ENCODE peak calls at places on chromosome 9, in eight cellular contexts. C is bronchial epithelial cell, U is Panc1, S is OCI-LY7, X is sigmoid colon, A is K562, B is neural progenitor cell, R is brain microvascular endothelial cell. O is an unnamed sample.

GRCh38 chr9:124660341-124660801 is 110.7 kb downstream of the NR6A1 start:
- DNase-seq in C (peak; percentile 44), X (no peak), A (no peak), B (peak; percentile 83), R (peak; percentile 56), S (peak; percentile 16), U (no peak), O (no peak)

GRCh38 chr9:9412241-9412640 is 1200.6 kb downstream of the PTPRD start:
- DNase-seq in S (no peak), U (no peak), B (no peak), X (no peak), R (no peak), C (no peak), A (no peak), O (no peak)

GRCh38 chr9:73813546-73813945 is 661.9 kb downstream of the ANXA1 start:
- DNase-seq in A (no peak), X (no peak), U (no peak), C (no peak), S (no peak), B (no peak), R (no peak), O (no peak)

GRCh38 chr9:127970401-127971313 is 10.1 kb downstream of the EEIG1 start:
- DNase-seq in A (no peak), B (peak; percentile 46), R (no peak), C (peak; percentile 75), X (peak; percentile 62), S (peak; percentile 91), U (no peak), O (no peak)

GRCh38 chr9:120852240-120853018 is 9.7 kb upstream of the PSMD5 start:
- DNase-seq in B (peak; percentile 45), R (no peak), X (no peak), A (no peak), U (no peak), S (no peak), C (no peak), O (no peak)

GRCh38 chr9:134922932-134923240 is 5.2 kb upstream of the FCN1 start:
- DNase-seq in R (no peak), X (peak; percentile 56), C (no peak), B (no peak), U (no peak), A (no peak), S (no peak), O (no peak)

GRCh38 chr9:96719538-96720315 is 58.2 kb downstream of the ZNF510 start:
- DNase-seq in S (no peak), B (no peak), X (no peak), R (no peak), A (no peak), C (peak; percentile 46), U (no peak), O (no peak)

GRCh38 chr9:36873247-36873875 is 160.7 kb downstream of the PAX5 start:
- DNase-seq in B (peak; percentile 80), X (peak; percentile 67), U (peak; percentile 61), R (peak; percentile 29), S (peak; percentile 79), A (peak; percentile 67), C (peak; percentile 58), O (no peak)

GRCh38 chr9:89891221-89892052 is 286.6 kb downstream of the GADD45G start:
- DNase-seq in A (no peak), C (no peak), S (no peak), B (no peak), U (no peak), R (no peak), X (peak; percentile 95), O (peak; percentile 91)

GRCh38 chr9:76987594-76988200 is 31.8 kb upstream of the FOXB2 start:
- DNase-seq in A (peak; percentile 12), C (peak; percentile 57), B (peak; percentile 74), S (peak; percentile 22), U (peak; percentile 38), R (peak; percentile 31), X (no peak), O (no peak)

GRCh38 chr9:117092582-117092981 is 322.3 kb downstream of the ASTN2 start:
- DNase-seq in R (no peak), C (peak; percentile 76), X (no peak), A (no peak), U (no peak), S (no peak), B (no peak), O (peak; percentile 90)

DNA sequence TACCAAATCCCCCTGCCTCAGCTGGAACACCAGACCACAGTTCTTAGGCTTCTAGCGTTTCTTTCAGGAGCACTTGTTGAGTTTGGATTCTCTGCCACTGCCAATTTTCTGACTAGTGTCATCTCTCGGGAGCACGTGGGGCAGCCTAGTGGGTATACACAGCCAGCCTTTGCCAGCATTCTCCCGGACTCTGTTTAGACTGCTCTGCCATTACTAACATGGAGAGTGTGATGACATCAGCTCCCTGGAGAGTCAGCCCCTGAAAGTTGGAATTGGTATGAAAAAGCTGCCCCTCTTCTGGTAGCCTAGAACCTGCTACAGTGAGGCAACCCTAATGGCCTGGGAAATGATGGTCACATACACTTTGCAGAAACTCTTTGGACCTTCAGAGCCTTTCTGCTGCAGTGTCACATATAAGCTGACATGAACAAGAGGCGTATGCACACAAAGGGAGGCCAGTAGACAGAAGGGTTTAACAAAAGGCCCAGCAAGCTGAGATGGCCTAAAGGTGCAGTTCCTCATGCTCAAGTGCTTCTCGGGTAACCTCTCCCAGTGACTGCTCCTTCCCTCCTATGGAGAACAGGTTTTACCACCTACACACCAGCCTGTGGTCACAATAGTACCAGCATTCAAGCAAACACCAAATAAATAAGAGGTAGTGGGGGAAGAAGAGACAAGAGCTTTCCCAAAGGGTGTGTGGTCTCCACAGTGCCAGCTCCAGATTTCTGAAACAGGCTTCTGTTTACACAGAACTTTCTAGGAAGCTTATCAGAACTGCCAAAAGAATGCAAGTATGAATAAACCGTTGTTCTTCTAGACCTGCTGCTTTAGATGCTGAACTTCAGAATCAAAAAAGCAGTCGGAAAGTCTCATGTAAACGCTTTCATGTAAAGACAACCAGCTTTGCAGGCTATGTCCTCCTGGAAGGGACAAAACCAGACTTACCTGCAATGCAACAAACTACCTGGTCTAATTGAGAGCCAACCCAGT is 16.5 kb downstream of the SPACA9 start:
- DNase-seq in X (no peak), S (no peak), U (no peak), B (no peak), A (no peak), R (no peak), C (peak; percentile 39), O (no peak)
- H3K36me3 ChIP-seq in X (peaks cover 50% of the 10 kb centered on the region), S (peaks cover 50% of the 10 kb centered on the region), U (no peaks in the 10 kb centered on the region), B (no peaks in the 10 kb centered on the region), A (peaks cover 35% of the 10 kb centered on the region), R (peaks cover 36% of the 10 kb centered on the region), C (peaks cover 13% of the 10 kb centered on the region), O (peaks cover 54% of the 10 kb centered on the region)

GRCh38 chr9:86187121-86187520 is 72.3 kb downstream of the C9orf153 start:
- DNase-seq in C (no peak), S (no peak), U (no peak), X (no peak), R (no peak), B (peak; percentile 13), A (no peak), O (no peak)
- TF ChIP-seq CTCF in C (no peak), S (no peak), U (no peak), X (no peak), R (peak; percentile 19), B (no peak), A (peak; percentile 9), O (no peak)

GRCh38 chr9:130633336-130634190 is 30.8 kb upstream of the PRDM12 start:
- DNase-seq in A (no peak), R (no peak), U (no peak), X (no peak), B (no peak), S (no peak), C (no peak), O (no peak)
- H3K36me3 ChIP-seq in A (peaks cover 84% of the 10 kb centered on the region), R (peaks cover 57% of the 10 kb centered on the region), U (peaks cover 3% of the 10 kb centered on the region), X (peaks cover 70% of the 10 kb centered on the region), B (no peaks in the 10 kb centered on the region), S (peaks cover 43% of the 10 kb centered on the region), C (peaks cover 51% of the 10 kb centered on the region), O (peaks cover 92% of the 10 kb centered on the region)

GRCh38 chr9:109317979-109318671 is 2.7 kb downstream of the EPB41L4B start:
- DNase-seq in C (peak; percentile 95), A (no peak), X (no peak), B (peak; percentile 50), U (no peak), S (no peak), R (no peak), O (no peak)

GRCh38 chr9:109320734-109321448 is at the start of gene EPB41L4B:
- DNase-seq in A (peak; percentile 94), U (peak; percentile 48), X (peak; percentile 85), S (peak; percentile 81), C (peak; percentile 72), B (peak; percentile 93), R (peak; percentile 57), O (no peak)

GRCh38 chr9:109319072-109319630 is 1.7 kb downstream of the EPB41L4B start:
- DNase-seq in U (no peak), S (no peak), R (no peak), C (peak; percentile 11), A (no peak), X (no peak), B (peak; percentile 49), O (no peak)

GRCh38 chr9:109320338-109320733 is 523 bp downstream of the EPB41L4B start:
- DNase-seq in B (peak; percentile 68), U (no peak), X (no peak), S (no peak), R (no peak), A (peak; percentile 58), C (no peak), O (no peak)

GRCh38 chr9:109319631-109320233 is 1.1 kb downstream of the EPB41L4B start:
- DNase-seq in R (no peak), B (peak; percentile 49), C (no peak), A (no peak), X (no peak), S (no peak), U (no peak), O (no peak)
- TF ChIP-seq CTCF in R (no peak), B (no peak), C (no peak), A (no peak), X (no peak), S (no peak), U (no peak), O (no peak)

GRCh38 chr9:136473354-136473721 is 9.5 kb downstream of the SEC16A start:
- DNase-seq in X (no peak), C (no peak), B (no peak), A (no peak), R (no peak), U (no peak), S (no peak), O (no peak)

GRCh38 chr9:136472640-136473353 is 10.0 kb downstream of the SEC16A start:
- DNase-seq in S (no peak), R (no peak), B (no peak), U (no peak), A (no peak), X (no peak), C (no peak), O (no peak)

GRCh38 chr9:136474021-136474640 is 8.7 kb downstream of the SEC16A start:
- DNase-seq in A (no peak), S (no peak), R (no peak), U (no peak), C (no peak), X (no peak), B (no peak), O (no peak)

GRCh38 chr9:136474974-136475865 is 7.6 kb downstream of the SEC16A start:
- DNase-seq in S (no peak), X (no peak), R (no peak), C (no peak), A (no peak), B (no peak), U (no peak), O (no peak)

GRCh38 chr9:136476369-136477150 is 6.3 kb downstream of the SEC16A start:
- DNase-seq in R (no peak), S (no peak), U (no peak), C (no peak), B (no peak), A (no peak), X (no peak), O (no peak)
- H3K36me3 ChIP-seq in R (peaks cover 62% of the 10 kb centered on the region), S (peaks cover 77% of the 10 kb centered on the region), U (peaks cover 7% of the 10 kb centered on the region), C (peaks cover 46% of the 10 kb centered on the region), B (no peaks in the 10 kb centered on the region), A (peaks cover 88% of the 10 kb centered on the region), X (peaks cover 56% of the 10 kb centered on the region), O (peaks cover 47% of the 10 kb centered on the region)

O was measured in esophagus muscularis mucosa.